ENCODE peak calls at places on chromosomes 2 and 18, in four cellular contexts. One of them, this sample, is unnamed.
A peak's percentile ranks its signal among the peaks of the same experiment; 100 is the strongest.

GRCh38 chr2:45242161-45242741 is 233.0 kb upstream of the SIX2 start:
- DNase-seq in mesothelial cell of epicardium: no peak
- DNase-seq in GM20000: no peak
- DNase-seq in gastrocnemius medialis: peak; percentile 93
- DNase-seq in this sample: no peak

GRCh38 chr2:222859786-222860726 is 780 bp upstream of the ACSL3 start:
- DNase-seq in mesothelial cell of epicardium: no peak
- DNase-seq in GM20000: no peak
- DNase-seq in gastrocnemius medialis: peak; percentile 55
- DNase-seq in this sample: no peak

GRCh38 chr2:85935746-85936208 is 47.0 kb upstream of the ST3GAL5 start:
- DNase-seq in mesothelial cell of epicardium: no peak
- DNase-seq in GM20000: no peak
- DNase-seq in gastrocnemius medialis: no peak
- DNase-seq in this sample: no peak

GRCh38 chr2:37189452-37190153 is 1.1 kb upstream of the SULT6B1 start:
- DNase-seq in mesothelial cell of epicardium: no peak
- DNase-seq in GM20000: no peak
- DNase-seq in gastrocnemius medialis: no peak
- DNase-seq in this sample: no peak

GRCh38 chr2:44169155-44169898 is 652 bp downstream of the PPM1B start:
- DNase-seq in mesothelial cell of epicardium: no peak
- DNase-seq in GM20000: peak; percentile 49
- DNase-seq in gastrocnemius medialis: peak; percentile 45
- DNase-seq in this sample: peak; percentile 58

GRCh38 chr18:59460060-59460395 is 101.0 kb upstream of the LMAN1 start:
- DNase-seq in mesothelial cell of epicardium: no peak
- DNase-seq in GM20000: no peak
- DNase-seq in gastrocnemius medialis: no peak
- DNase-seq in this sample: no peak

GRCh38 chr2:190911813-190912212 is 31.2 kb downstream of the GLS start:
- DNase-seq in mesothelial cell of epicardium: no peak
- DNase-seq in GM20000: peak; percentile 20
- DNase-seq in gastrocnemius medialis: no peak
- DNase-seq in this sample: no peak

GRCh38 chr2:239897596-239898235 is 127.4 kb downstream of the NDUFA10 start:
- DNase-seq in mesothelial cell of epicardium: no peak
- DNase-seq in GM20000: no peak
- DNase-seq in gastrocnemius medialis: no peak
- DNase-seq in this sample: no peak

GRCh38 chr18:10912790-10913560 is 236.4 kb downstream of the PIEZO2 start:
- DNase-seq in mesothelial cell of epicardium: no peak
- DNase-seq in GM20000: no peak
- DNase-seq in gastrocnemius medialis: no peak
- DNase-seq in this sample: no peak

GRCh38 chr2:133755515-133756311 is 187.4 kb upstream of the NCKAP5 start:
- DNase-seq in mesothelial cell of epicardium: no peak
- DNase-seq in GM20000: no peak
- DNase-seq in gastrocnemius medialis: no peak
- DNase-seq in this sample: no peak

GRCh38 chr2:238891667-238892500 is 44.0 kb downstream of the TWIST2 start:
- DNase-seq in mesothelial cell of epicardium: no peak
- DNase-seq in GM20000: no peak
- DNase-seq in gastrocnemius medialis: no peak
- DNase-seq in this sample: no peak

GRCh38 chr2:233803292-233803911 is 25.3 kb downstream of the MROH2A start:
- DNase-seq in mesothelial cell of epicardium: no peak
- DNase-seq in GM20000: no peak
- DNase-seq in gastrocnemius medialis: no peak
- DNase-seq in this sample: no peak

GRCh38 chr2:64951306-64951953 is 37.8 kb upstream of the SLC1A4 start:
- DNase-seq in mesothelial cell of epicardium: no peak
- DNase-seq in GM20000: no peak
- DNase-seq in gastrocnemius medialis: peak; percentile 86
- DNase-seq in this sample: no peak

DNA sequence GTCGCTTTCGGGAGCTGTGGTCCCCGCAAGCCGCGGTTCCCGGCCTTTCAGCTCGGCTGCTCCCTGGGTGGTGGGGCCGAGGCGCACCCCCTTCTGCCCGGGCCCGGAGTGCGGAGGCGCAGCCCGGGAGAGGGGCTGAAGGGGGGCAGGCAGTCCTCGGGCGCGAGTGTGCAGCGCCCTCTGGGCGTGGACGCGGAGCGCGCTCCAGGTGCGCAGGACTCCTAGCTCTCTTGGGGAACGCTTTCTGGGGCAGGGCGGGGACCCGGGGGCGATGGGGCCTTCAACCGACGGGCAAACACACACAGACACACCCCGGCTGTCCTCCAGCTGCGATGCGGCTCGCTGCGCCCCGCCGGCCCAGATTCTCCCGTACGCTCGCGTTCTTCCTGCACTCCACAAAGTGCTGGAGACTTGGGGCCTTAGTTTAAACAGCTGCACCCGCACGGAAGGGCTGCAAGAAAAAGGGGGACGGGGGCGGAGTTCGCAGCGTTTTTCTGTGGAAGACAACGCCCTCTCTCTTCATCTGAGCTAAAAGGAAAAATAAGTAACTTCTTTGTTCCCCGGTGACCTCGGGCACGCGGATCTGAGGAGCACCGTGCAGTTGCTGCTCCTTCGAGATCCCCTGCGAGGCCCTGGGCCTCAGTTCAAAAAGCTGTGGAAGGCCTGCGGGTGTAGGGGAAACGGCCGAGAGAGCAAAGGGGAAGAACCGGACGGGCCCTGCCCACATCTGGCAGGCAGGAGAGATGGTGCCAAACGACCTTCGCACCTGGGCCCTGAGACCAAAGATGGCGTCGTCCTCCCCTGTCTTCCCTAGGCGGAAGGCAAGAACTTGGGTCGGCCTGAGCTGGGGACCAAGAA is 593 bp upstream of the SDC1 start:
- DNase-seq in mesothelial cell of epicardium: peak; percentile 62
- DNase-seq in GM20000: peak; percentile 86
- DNase-seq in gastrocnemius medialis: peak; percentile 12
- DNase-seq in this sample: peak; percentile 33
- TF ChIP-seq CTCF in mesothelial cell of epicardium: no peak
- TF ChIP-seq CTCF in GM20000: peak; percentile 59
- TF ChIP-seq CTCF in gastrocnemius medialis: peak; percentile 54
- TF ChIP-seq CTCF in this sample: no peak

GRCh38 chr18:54590945-54591344 is at the start of gene DYNAP:
- DNase-seq in mesothelial cell of epicardium: no peak
- DNase-seq in GM20000: no peak
- DNase-seq in gastrocnemius medialis: no peak
- DNase-seq in this sample: no peak
- TF ChIP-seq CTCF in mesothelial cell of epicardium: no peak
- TF ChIP-seq CTCF in GM20000: no peak
- TF ChIP-seq CTCF in gastrocnemius medialis: no peak
- TF ChIP-seq CTCF in this sample: no peak

DNA sequence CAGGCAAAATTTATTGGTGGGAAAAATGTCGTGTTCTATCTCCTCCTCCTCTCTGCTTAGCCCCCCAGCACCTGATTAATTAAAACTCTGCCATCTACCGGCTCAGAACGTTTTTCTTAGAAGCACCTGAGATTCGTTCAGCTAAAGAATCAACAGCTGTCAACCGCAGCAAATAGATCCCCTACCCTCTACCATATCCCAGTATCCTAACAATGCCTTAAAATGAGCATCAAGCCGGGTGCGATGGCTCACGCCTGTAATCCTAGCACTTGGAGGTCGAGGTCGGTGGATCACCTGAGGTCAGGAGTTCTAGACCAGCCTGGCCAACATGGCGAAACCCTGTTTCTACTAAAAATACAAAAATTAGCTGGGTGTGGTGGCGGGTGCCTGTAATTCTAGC is 165.4 kb downstream of the FMNL2 start:
- DNase-seq in mesothelial cell of epicardium: no peak
- DNase-seq in GM20000: no peak
- DNase-seq in gastrocnemius medialis: no peak
- DNase-seq in this sample: no peak
- TF ChIP-seq CTCF in mesothelial cell of epicardium: no peak
- TF ChIP-seq CTCF in GM20000: no peak
- TF ChIP-seq CTCF in gastrocnemius medialis: no peak
- TF ChIP-seq CTCF in this sample: no peak

GRCh38 chr2:230067990-230068657 is 600 bp downstream of the SLC16A14 start:
- DNase-seq in mesothelial cell of epicardium: peak; percentile 43
- DNase-seq in GM20000: peak; percentile 68
- DNase-seq in gastrocnemius medialis: no peak
- DNase-seq in this sample: peak; percentile 58
- TF ChIP-seq CTCF in mesothelial cell of epicardium: no peak
- TF ChIP-seq CTCF in GM20000: no peak
- TF ChIP-seq CTCF in gastrocnemius medialis: no peak
- TF ChIP-seq CTCF in this sample: no peak

This sample was measured in activated B cell treated with CpG ODN at 0.5 μM for 24 hours.